ENCODE peak calls at places on chromosomes 4 and X, in four cellular contexts. B, P, V and S are unnamed samples.

GRCh38 chr4:16794816-16795445 is 103.5 kb downstream of the LDB2 start:
- DNase-seq in B (peak), P (peak), V (peak), S (peak)

GRCh38 chr4:181308476-181309170 is 934.6 kb upstream of the TENM3 start:
- DNase-seq in B (no peak), P (no peak), V (no peak), S (no peak)

GRCh38 chrX:110268875-110269274 is 49.0 kb downstream of the AMMECR1 start:
- DNase-seq in B (no peak), P (no peak), V (no peak), S (no peak)

GRCh38 chr4:106063009-106063408 is 167.7 kb downstream of the NPNT start:
- DNase-seq in B (no peak), P (no peak), V (no peak), S (no peak)

GRCh38 chrX:39984191-39984956 is 113.4 kb downstream of the BCOR start:
- DNase-seq in B (no peak), P (peak), V (no peak), S (no peak)

GRCh38 chr4:55255171-55255570 is 90.9 kb upstream of the SRD5A3 start:
- DNase-seq in B (no peak), P (peak), V (peak), S (no peak)

GRCh38 chr4:174423257-174423944 is 98.9 kb downstream of the HPGD start:
- DNase-seq in B (peak), P (peak), V (peak), S (no peak)

GRCh38 chr4:123411514-123411913 is 14.9 kb downstream of the SPRY1 start:
- DNase-seq in B (no peak), P (no peak), V (no peak), S (no peak)

GRCh38 chr4:11881364-11881763 is 452.7 kb upstream of the HS3ST1 start:
- DNase-seq in B (no peak), P (no peak), V (no peak), S (no peak)

GRCh38 chrX:129772796-129773431 is 6.8 kb upstream of the SASH3 start:
- DNase-seq in B (peak), P (no peak), V (no peak), S (no peak)